ENCODE peak calls at places on chromosomes 3 and 15, in ten cellular contexts. One of them, this sample, is unnamed. For H3K4me1 and H3K9me3, the result is how much of the 10 kb centered on the place peaks cover.

GRCh38 chr3:111332488-111333095 is 209.4 kb upstream of the CD96 start:
- DNase-seq in esophagus muscularis mucosa: no peak
- DNase-seq in K562: no peak
- DNase-seq in IMR-90: no peak
- DNase-seq in A549: no peak
- DNase-seq in H9: no peak
- DNase-seq in adipocyte: no peak
- DNase-seq in cardiac muscle cell: no peak
- DNase-seq in ovary: no peak
- DNase-seq in MM.1S: no peak
- DNase-seq in this sample: no peak

GRCh38 chr3:186361246-186361611 is 805 bp downstream of the DGKG start:
- DNase-seq in A549: no peak
- DNase-seq in IMR-90: no peak
- DNase-seq in esophagus muscularis mucosa: no peak
- DNase-seq in MM.1S: no peak
- DNase-seq in H9: no peak
- DNase-seq in adipocyte: no peak
- DNase-seq in ovary: no peak
- DNase-seq in K562: no peak
- DNase-seq in cardiac muscle cell: no peak
- DNase-seq in this sample: no peak

GRCh38 chr3:173467501-173467900 is 70.0 kb downstream of the NLGN1 start:
- DNase-seq in adipocyte: no peak
- DNase-seq in A549: no peak
- DNase-seq in IMR-90: peak
- DNase-seq in esophagus muscularis mucosa: no peak
- DNase-seq in K562: no peak
- DNase-seq in ovary: no peak
- DNase-seq in MM.1S: no peak
- DNase-seq in H9: no peak
- DNase-seq in cardiac muscle cell: no peak
- DNase-seq in this sample: no peak

GRCh38 chr3:122094125-122094524 is 39.0 kb downstream of the CD86 start:
- DNase-seq in esophagus muscularis mucosa: no peak
- DNase-seq in adipocyte: no peak
- DNase-seq in MM.1S: no peak
- DNase-seq in K562: no peak
- DNase-seq in A549: no peak
- DNase-seq in cardiac muscle cell: no peak
- DNase-seq in ovary: no peak
- DNase-seq in H9: no peak
- DNase-seq in IMR-90: no peak
- DNase-seq in this sample: no peak

GRCh38 chr3:99686955-99687612 is 48.7 kb downstream of the COL8A1 start:
- DNase-seq in adipocyte: peak
- DNase-seq in cardiac muscle cell: peak
- DNase-seq in K562: peak
- DNase-seq in ovary: peak
- DNase-seq in MM.1S: peak
- DNase-seq in IMR-90: peak
- DNase-seq in esophagus muscularis mucosa: no peak
- DNase-seq in A549: peak
- DNase-seq in H9: peak
- DNase-seq in this sample: peak

GRCh38 chr3:77041156-77041696 is 1.3 kb downstream of the ROBO2 start:
- DNase-seq in MM.1S: no peak
- DNase-seq in esophagus muscularis mucosa: no peak
- DNase-seq in H9: no peak
- DNase-seq in IMR-90: no peak
- DNase-seq in adipocyte: peak
- DNase-seq in A549: no peak
- DNase-seq in cardiac muscle cell: no peak
- DNase-seq in K562: no peak
- DNase-seq in ovary: peak
- DNase-seq in this sample: no peak

GRCh38 chr15:49045691-49046112 is 544 bp downstream of the SECISBP2L start:
- DNase-seq in K562: no peak
- DNase-seq in A549: peak
- DNase-seq in cardiac muscle cell: peak
- DNase-seq in ovary: no peak
- DNase-seq in adipocyte: peak
- DNase-seq in esophagus muscularis mucosa: no peak
- DNase-seq in IMR-90: peak
- DNase-seq in MM.1S: peak
- DNase-seq in H9: no peak
- DNase-seq in this sample: no peak

GRCh38 chr3:107666853-107667252 is 144.1 kb downstream of the BBX start:
- DNase-seq in cardiac muscle cell: no peak
- DNase-seq in K562: no peak
- DNase-seq in ovary: no peak
- DNase-seq in A549: no peak
- DNase-seq in IMR-90: no peak
- DNase-seq in esophagus muscularis mucosa: no peak
- DNase-seq in adipocyte: no peak
- DNase-seq in H9: no peak
- DNase-seq in MM.1S: no peak
- DNase-seq in this sample: no peak

GRCh38 chr3:123687286-123687685 is 102.4 kb upstream of the HACD2 start:
- DNase-seq in H9: no peak
- DNase-seq in esophagus muscularis mucosa: no peak
- DNase-seq in ovary: no peak
- DNase-seq in IMR-90: peak
- DNase-seq in A549: peak
- DNase-seq in cardiac muscle cell: no peak
- DNase-seq in MM.1S: no peak
- DNase-seq in adipocyte: no peak
- DNase-seq in K562: no peak
- DNase-seq in this sample: no peak

GRCh38 chr3:39264053-39264452 is 15.8 kb downstream of the CX3CR1 start:
- DNase-seq in esophagus muscularis mucosa: no peak
- DNase-seq in MM.1S: peak
- DNase-seq in adipocyte: no peak
- DNase-seq in A549: no peak
- DNase-seq in ovary: no peak
- DNase-seq in H9: no peak
- DNase-seq in cardiac muscle cell: no peak
- DNase-seq in IMR-90: no peak
- DNase-seq in K562: no peak
- DNase-seq in this sample: no peak
- H3K4me1 ChIP-seq in esophagus muscularis mucosa: under half
- H3K4me1 ChIP-seq in MM.1S: under half
- H3K4me1 ChIP-seq in adipocyte: under half
- H3K4me1 ChIP-seq in A549: under half
- H3K4me1 ChIP-seq in ovary: under half
- H3K4me1 ChIP-seq in H9: under half
- H3K4me1 ChIP-seq in cardiac muscle cell: under half
- H3K4me1 ChIP-seq in IMR-90: under half
- H3K4me1 ChIP-seq in K562: under half
- H3K4me1 ChIP-seq in this sample: under half

GRCh38 chr15:27674826-27675225 is 424.3 kb downstream of the OCA2 start:
- DNase-seq in K562: no peak
- DNase-seq in A549: no peak
- DNase-seq in ovary: no peak
- DNase-seq in MM.1S: no peak
- DNase-seq in esophagus muscularis mucosa: no peak
- DNase-seq in adipocyte: no peak
- DNase-seq in cardiac muscle cell: no peak
- DNase-seq in H9: no peak
- DNase-seq in IMR-90: no peak
- DNase-seq in this sample: no peak

GRCh38 chr15:27671794-27672438 is 427.2 kb downstream of the OCA2 start:
- DNase-seq in cardiac muscle cell: no peak
- DNase-seq in MM.1S: no peak
- DNase-seq in esophagus muscularis mucosa: peak
- DNase-seq in ovary: no peak
- DNase-seq in A549: no peak
- DNase-seq in IMR-90: no peak
- DNase-seq in K562: no peak
- DNase-seq in adipocyte: no peak
- DNase-seq in H9: no peak
- DNase-seq in this sample: no peak

GRCh38 chr15:27675571-27675970 is 423.5 kb downstream of the OCA2 start:
- DNase-seq in K562: no peak
- DNase-seq in IMR-90: no peak
- DNase-seq in cardiac muscle cell: no peak
- DNase-seq in H9: no peak
- DNase-seq in MM.1S: no peak
- DNase-seq in esophagus muscularis mucosa: no peak
- DNase-seq in adipocyte: no peak
- DNase-seq in A549: no peak
- DNase-seq in ovary: no peak
- DNase-seq in this sample: no peak

GRCh38 chr15:27672537-27672936 is 426.6 kb downstream of the OCA2 start:
- DNase-seq in IMR-90: no peak
- DNase-seq in cardiac muscle cell: no peak
- DNase-seq in adipocyte: no peak
- DNase-seq in MM.1S: no peak
- DNase-seq in A549: no peak
- DNase-seq in ovary: no peak
- DNase-seq in H9: no peak
- DNase-seq in esophagus muscularis mucosa: no peak
- DNase-seq in K562: no peak
- DNase-seq in this sample: no peak

DNA sequence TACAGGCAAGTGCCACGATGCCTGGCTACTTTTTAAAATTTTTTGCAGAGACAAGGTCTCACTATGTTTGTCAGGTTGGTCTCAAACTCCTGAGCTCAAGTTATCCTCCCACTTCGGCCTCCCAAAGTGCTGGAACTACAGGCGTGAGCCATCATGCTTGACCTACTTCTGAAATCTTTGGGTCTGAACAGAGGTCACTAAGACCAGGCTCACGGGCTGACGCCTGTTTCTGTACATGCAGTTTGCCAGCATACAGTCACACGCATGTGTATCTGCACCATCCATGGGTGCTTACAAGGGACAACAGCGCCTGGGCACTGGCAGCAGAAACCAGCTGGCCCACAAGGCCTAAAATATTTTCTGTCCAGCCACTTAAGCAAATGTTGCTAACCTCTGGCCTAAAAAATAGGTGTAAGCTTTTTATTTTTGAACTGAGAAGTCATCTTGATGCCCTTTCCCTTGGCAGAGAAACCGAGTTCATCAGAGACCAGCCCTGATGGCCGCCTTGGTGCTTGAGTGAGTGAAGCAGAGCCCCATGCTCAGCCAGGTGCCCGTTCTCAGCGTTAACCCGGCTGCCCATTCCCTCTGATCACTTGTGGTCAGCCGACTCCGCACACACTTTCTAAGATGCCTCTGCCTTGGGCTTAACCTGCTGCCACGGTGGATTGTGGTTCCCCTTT is 425.2 kb downstream of the OCA2 start:
- DNase-seq in adipocyte: no peak
- DNase-seq in MM.1S: no peak
- DNase-seq in A549: no peak
- DNase-seq in IMR-90: no peak
- DNase-seq in cardiac muscle cell: no peak
- DNase-seq in ovary: no peak
- DNase-seq in H9: no peak
- DNase-seq in K562: no peak
- DNase-seq in esophagus muscularis mucosa: no peak
- DNase-seq in this sample: no peak
- H3K9me3 ChIP-seq in adipocyte: under half
- H3K9me3 ChIP-seq in MM.1S: under half
- H3K9me3 ChIP-seq in A549: under half
- H3K9me3 ChIP-seq in IMR-90: under half
- H3K9me3 ChIP-seq in cardiac muscle cell: under half
- H3K9me3 ChIP-seq in ovary: under half
- H3K9me3 ChIP-seq in H9: under half
- H3K9me3 ChIP-seq in K562: under half
- H3K9me3 ChIP-seq in esophagus muscularis mucosa: under half
- H3K9me3 ChIP-seq in this sample: under half

DNA sequence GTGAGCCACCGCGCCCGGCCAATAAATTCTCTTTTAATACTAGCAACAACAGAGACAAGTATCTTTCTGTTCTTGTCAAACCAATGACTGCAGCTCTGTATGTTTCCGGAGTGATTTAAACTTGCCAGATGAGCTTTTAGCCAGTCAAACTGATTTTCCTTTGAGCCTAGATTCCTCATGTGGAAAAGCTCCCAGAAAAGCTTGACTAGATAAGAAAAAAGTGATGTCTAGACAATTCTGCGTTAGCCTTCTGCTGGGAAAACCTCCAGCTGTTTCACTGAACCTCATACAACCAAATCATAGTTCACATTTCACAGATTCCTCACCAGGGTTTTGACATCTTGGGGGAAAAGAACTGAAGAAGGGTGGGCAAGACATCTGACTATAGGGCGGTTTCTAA is 78.6 kb downstream of the MAGI1 start:
- DNase-seq in MM.1S: no peak
- DNase-seq in A549: no peak
- DNase-seq in cardiac muscle cell: no peak
- DNase-seq in K562: no peak
- DNase-seq in ovary: no peak
- DNase-seq in IMR-90: peak
- DNase-seq in esophagus muscularis mucosa: no peak
- DNase-seq in adipocyte: peak
- DNase-seq in H9: no peak
- DNase-seq in this sample: no peak
- H3K4me1 ChIP-seq in MM.1S: under half
- H3K4me1 ChIP-seq in A549: under half
- H3K4me1 ChIP-seq in cardiac muscle cell: under half
- H3K4me1 ChIP-seq in K562: under half
- H3K4me1 ChIP-seq in ovary: under half
- H3K4me1 ChIP-seq in IMR-90: under half
- H3K4me1 ChIP-seq in esophagus muscularis mucosa: under half
- H3K4me1 ChIP-seq in adipocyte: under half
- H3K4me1 ChIP-seq in H9: under half
- H3K4me1 ChIP-seq in this sample: under half

DNA sequence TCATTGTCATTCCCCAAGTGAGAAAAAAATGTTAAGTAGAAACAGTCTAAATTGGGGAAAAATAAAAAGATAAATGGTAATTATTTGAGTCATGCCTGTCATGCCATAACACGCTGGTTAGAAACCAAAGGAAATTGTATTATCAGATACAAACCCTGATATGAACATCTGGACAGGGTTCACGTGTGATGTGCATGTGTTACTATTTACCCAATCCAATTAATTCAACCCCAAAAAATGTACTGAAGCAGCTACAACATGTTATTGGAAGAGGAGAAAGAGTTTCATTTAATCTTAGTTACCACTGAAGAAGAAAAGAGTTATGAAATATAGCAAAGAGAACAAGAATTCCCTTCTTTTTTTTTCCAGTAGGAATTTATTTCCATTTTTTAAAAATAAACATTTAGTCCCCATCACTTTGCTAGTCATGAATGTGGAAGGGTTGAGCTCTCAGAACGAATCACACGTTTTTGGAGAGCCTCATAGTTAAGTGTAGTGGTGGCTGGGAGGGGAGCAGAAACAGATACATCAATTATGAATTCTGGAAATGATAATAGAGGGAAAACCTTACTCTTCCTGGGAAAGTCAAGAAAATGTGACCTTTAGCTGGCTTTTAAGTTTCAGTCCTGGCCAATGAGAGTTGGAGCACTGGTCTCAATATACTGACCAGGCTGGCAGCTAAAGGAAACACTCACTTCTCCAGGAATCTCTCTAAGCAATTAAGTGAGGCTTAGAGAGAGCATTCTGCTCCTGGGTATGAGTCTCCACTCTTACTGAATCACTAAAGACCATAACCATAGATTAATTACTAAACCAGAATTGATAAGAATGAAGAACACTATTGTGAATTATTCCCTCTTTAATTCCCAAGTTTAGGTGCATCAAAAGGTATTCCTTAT is 796.5 kb downstream of the GRM7 start:
- DNase-seq in esophagus muscularis mucosa: no peak
- DNase-seq in K562: no peak
- DNase-seq in adipocyte: no peak
- DNase-seq in A549: no peak
- DNase-seq in cardiac muscle cell: peak
- DNase-seq in IMR-90: no peak
- DNase-seq in ovary: no peak
- DNase-seq in H9: no peak
- DNase-seq in MM.1S: no peak
- DNase-seq in this sample: no peak
- H3K9me3 ChIP-seq in esophagus muscularis mucosa: under half
- H3K9me3 ChIP-seq in K562: under half
- H3K9me3 ChIP-seq in adipocyte: under half
- H3K9me3 ChIP-seq in A549: under half
- H3K9me3 ChIP-seq in cardiac muscle cell: under half
- H3K9me3 ChIP-seq in IMR-90: under half
- H3K9me3 ChIP-seq in ovary: under half
- H3K9me3 ChIP-seq in H9: under half
- H3K9me3 ChIP-seq in MM.1S: under half
- H3K9me3 ChIP-seq in this sample: under half